ENCODE peak calls at places on chromosome 20, in six cellular contexts. H, C, W, R, T and S are unnamed samples.
A peak's percentile ranks its signal among the peaks of the same experiment; 100 is the strongest.

GRCh38 chr20:45972500-45973183 is 639 bp upstream of the ZNF335 start:
- DNase-seq in H (no peak), C (no peak), W (no peak), R (no peak), T (no peak), S (no peak)

GRCh38 chr20:62282877-62283503 is 19.8 kb upstream of the ADRM1 start:
- DNase-seq in H (no peak), C (no peak), W (no peak), R (peak; percentile 75), T (no peak), S (no peak)

GRCh38 chr20:35294293-35294685 is 2.1 kb upstream of the FAM83C start:
- DNase-seq in H (no peak), C (no peak), W (no peak), R (no peak), T (no peak), S (no peak)

GRCh38 chr20:4086771-4087677 is 71.7 kb upstream of the RNF24 start:
- DNase-seq in H (no peak), C (no peak), W (no peak), R (no peak), T (no peak), S (no peak)

GRCh38 chr20:58073945-58074920 is 154.2 kb downstream of the ANKRD60 start:
- DNase-seq in H (peak; percentile 65), C (peak; percentile 58), W (no peak), R (no peak), T (no peak), S (no peak)

GRCh38 chr20:20593447-20594170 is 118.8 kb downstream of the RALGAPA2 start:
- DNase-seq in H (peak; percentile 63), C (no peak), W (no peak), R (peak; percentile 55), T (peak; percentile 45), S (no peak)

GRCh38 chr20:42788707-42789106 is 401.0 kb downstream of the PTPRT start:
- DNase-seq in H (no peak), C (no peak), W (no peak), R (no peak), T (no peak), S (no peak)

GRCh38 chr20:32438331-32438858 is 80.3 kb downstream of the ASXL1 start:
- DNase-seq in H (no peak), C (peak; percentile 40), W (no peak), R (no peak), T (no peak), S (no peak)

GRCh38 chr20:58309607-58310290 is at the start of gene RAB22A:
- DNase-seq in H (peak; percentile 90), C (peak; percentile 81), W (peak; percentile 88), R (peak; percentile 94), T (peak; percentile 20), S (peak; percentile 87)

GRCh38 chr20:11248691-11249178 is 574.9 kb upstream of the JAG1 start:
- DNase-seq in H (no peak), C (no peak), W (no peak), R (no peak), T (no peak), S (no peak)

GRCh38 chr20:10404959-10405530 is 29.0 kb downstream of the MKKS start:
- DNase-seq in H (no peak), C (no peak), W (peak; percentile 20), R (no peak), T (no peak), S (no peak)

GRCh38 chr20:58010666-58011065 is 217.8 kb downstream of the ANKRD60 start:
- DNase-seq in H (no peak), C (no peak), W (no peak), R (no peak), T (no peak), S (no peak)

GRCh38 chr20:3723284-3723683 is 9.2 kb upstream of the HSPA12B start:
- DNase-seq in H (no peak), C (no peak), W (no peak), R (no peak), T (no peak), S (no peak)

GRCh38 chr20:2871111-2871465 is 2.2 kb upstream of the PTPRA start:
- DNase-seq in H (peak; percentile 27), C (no peak), W (no peak), R (no peak), T (no peak), S (no peak)

GRCh38 chr20:36214684-36215256 is 21.5 kb upstream of the AAR2 start:
- DNase-seq in H (peak; percentile 49), C (no peak), W (no peak), R (no peak), T (no peak), S (no peak)

GRCh38 chr20:16528078-16528477 is 45.2 kb downstream of the KIF16B start:
- DNase-seq in H (peak; percentile 76), C (no peak), W (peak; percentile 81), R (no peak), T (no peak), S (peak; percentile 63)

GRCh38 chr20:10823585-10823984 is 149.8 kb upstream of the JAG1 start:
- DNase-seq in H (no peak), C (no peak), W (no peak), R (no peak), T (no peak), S (no peak)

GRCh38 chr20:41004561-41005360 is 23.9 kb upstream of the TOP1 start:
- DNase-seq in H (no peak), C (no peak), W (no peak), R (no peak), T (no peak), S (no peak)

GRCh38 chr20:38260378-38261053 is at the start of gene KIAA1755:
- DNase-seq in H (peak; percentile 36), C (no peak), W (no peak), R (peak; percentile 89), T (no peak), S (no peak)

GRCh38 chr20:36745234-36745926 is 510 bp downstream of the NDRG3 start:
- DNase-seq in H (peak; percentile 8), C (no peak), W (peak; percentile 21), R (peak; percentile 77), T (no peak), S (no peak)

GRCh38 chr20:58597021-58597940 is 53.8 kb upstream of the STX16 start:
- DNase-seq in H (no peak), C (no peak), W (no peak), R (peak; percentile 88), T (no peak), S (no peak)

GRCh38 chr20:59402697-59403096 is 102.3 kb downstream of the EDN3 start:
- DNase-seq in H (no peak), C (no peak), W (peak; percentile 47), R (no peak), T (no peak), S (no peak)

GRCh38 chr20:12965212-12965879 is 43.4 kb upstream of the SPTLC3 start:
- DNase-seq in H (no peak), C (no peak), W (no peak), R (no peak), T (no peak), S (no peak)

GRCh38 chr20:20658123-20658522 is 54.3 kb downstream of the RALGAPA2 start:
- DNase-seq in H (no peak), C (no peak), W (no peak), R (no peak), T (no peak), S (no peak)

GRCh38 chr20:59643616-59644061 is 39.3 kb downstream of the PHACTR3 start:
- DNase-seq in H (no peak), C (peak; percentile 46), W (no peak), R (no peak), T (no peak), S (no peak)

GRCh38 chr20:37238426-37238825 is 23.2 kb downstream of the GHRH start:
- DNase-seq in H (no peak), C (no peak), W (no peak), R (no peak), T (no peak), S (no peak)

GRCh38 chr20:47360207-47360488 is 3.6 kb upstream of the ZMYND8 start:
- DNase-seq in H (peak; percentile 91), C (no peak), W (peak; percentile 72), R (no peak), T (no peak), S (peak; percentile 41)
- H3K4me3 ChIP-seq in H (no peak overlapping the region), C (no peak overlapping the region), W (no peak overlapping the region), R (no peak overlapping the region), T (no peak overlapping the region), S (peak overlapping the region; percentile 19)

GRCh38 chr20:33689973-33690372 is 3.8 kb upstream of the E2F1 start:
- DNase-seq in H (peak; percentile 85), C (no peak), W (no peak), R (no peak), T (no peak), S (no peak)
- H3K4me1 ChIP-seq in H (peaks cover 42% of the 10 kb centered on the region), C (peaks cover 37% of the 10 kb centered on the region), W (peaks cover 23% of the 10 kb centered on the region), R (no peaks in the 10 kb centered on the region), T (peaks cover 7% of the 10 kb centered on the region), S (peaks cover 3% of the 10 kb centered on the region)

GRCh38 chr20:29873946-29874345 is 1383.5 kb upstream of the DEFB115 start:
- DNase-seq in H (peak; percentile 65), C (peak; percentile 59), W (peak; percentile 56), R (peak; percentile 78), T (peak; percentile 22), S (peak; percentile 67)
- H3K4me3 ChIP-seq in H (no peak overlapping the region), C (no peak overlapping the region), W (no peak overlapping the region), R (no peak overlapping the region), T (no peak overlapping the region), S (no peak overlapping the region)

GRCh38 chr20:24150406-24150805 is 161.8 kb upstream of the GGTLC1 start:
- DNase-seq in H (no peak), C (peak; percentile 16), W (no peak), R (no peak), T (no peak), S (no peak)

GRCh38 chr20:24157213-24157612 is 168.6 kb upstream of the GGTLC1 start:
- DNase-seq in H (no peak), C (no peak), W (no peak), R (no peak), T (no peak), S (no peak)

GRCh38 chr20:24151621-24152020 is 163.0 kb upstream of the GGTLC1 start:
- DNase-seq in H (no peak), C (peak; percentile 26), W (no peak), R (no peak), T (no peak), S (no peak)

GRCh38 chr20:24149881-24150307 is 161.3 kb upstream of the GGTLC1 start:
- DNase-seq in H (peak; percentile 25), C (peak; percentile 50), W (peak; percentile 34), R (peak; percentile 68), T (no peak), S (peak; percentile 96)

DNA sequence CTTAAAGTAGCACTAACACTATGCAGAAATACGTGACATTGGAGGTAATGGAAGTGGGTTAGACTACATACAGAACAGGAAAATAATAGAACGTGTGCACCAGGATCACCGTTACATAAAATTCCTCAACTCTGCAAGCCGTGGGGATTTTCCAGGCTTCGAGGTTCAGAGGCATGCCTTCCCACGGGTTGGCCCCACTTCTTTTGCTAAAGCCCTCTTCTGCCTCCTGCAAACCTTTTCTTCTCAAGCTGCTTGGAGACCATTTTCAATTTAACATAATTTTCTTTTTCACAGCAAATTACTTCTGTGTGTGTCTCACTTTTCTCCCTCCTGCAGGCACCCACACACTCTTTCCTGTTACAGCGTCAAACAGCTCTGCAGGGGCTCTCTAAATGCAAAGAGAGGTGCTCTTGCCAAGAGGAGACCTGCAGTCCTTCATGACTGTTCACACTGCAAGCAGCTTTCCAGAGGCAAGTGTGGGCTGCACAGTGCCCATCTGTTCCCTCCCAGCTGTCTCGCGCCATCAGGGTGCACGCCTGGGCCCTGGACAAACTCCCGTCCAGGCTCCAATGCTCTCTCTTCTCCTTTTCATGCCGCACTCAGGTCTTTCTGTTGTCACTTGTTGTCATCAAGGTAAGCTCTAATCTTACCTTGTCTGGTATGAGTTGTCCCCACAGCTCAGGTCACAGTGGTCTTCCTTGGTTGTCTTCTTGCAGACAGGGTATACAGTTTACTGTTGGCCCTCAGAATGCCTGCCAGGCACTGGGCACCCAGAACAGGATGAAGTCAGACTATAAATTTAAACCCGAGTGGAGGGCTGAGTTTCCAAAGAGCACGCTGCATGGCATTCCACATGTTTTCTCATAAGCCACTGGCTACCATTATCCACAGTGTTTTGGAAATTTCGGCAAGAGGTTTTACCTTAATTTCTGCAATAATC is 164.8 kb upstream of the GGTLC1 start:
- DNase-seq in H (no peak), C (peak; percentile 50), W (no peak), R (no peak), T (no peak), S (no peak)
- H3K4me1 ChIP-seq in H (no peaks in the 10 kb centered on the region), C (no peaks in the 10 kb centered on the region), W (no peaks in the 10 kb centered on the region), R (no peaks in the 10 kb centered on the region), T (no peaks in the 10 kb centered on the region), S (peaks cover 11% of the 10 kb centered on the region)